ENCODE peak calls at places on chromosomes 4 and X, in five cellular contexts. T is COR-L47; C is tibial artery; I is stimulated activated CD4-positive, alpha-beta T cell treated with anti-CD3 and anti-CD28 coated beads, Interleukin-4, amount 100 ng/mL, for 1 hour; O is cardiac muscle cell. W is an unnamed sample.

GRCh38 chr4:45100936-45101818 is 374.8 kb upstream of the GNPDA2 start:
- DNase-seq in T (no peak), C (no peak), I (no peak), O (no peak), W (no peak)

GRCh38 chr4:1412376-1413220 is 6.4 kb upstream of the NKX1-1 start:
- DNase-seq in T (no peak), C (no peak), I (no peak), O (no peak), W (no peak)

GRCh38 chrX:49664824-49665223 is 31.0 kb downstream of the PAGE1 start:
- DNase-seq in T (no peak), C (no peak), I (no peak), O (no peak), W (no peak)

GRCh38 chr4:71406459-71406963 is 67.7 kb downstream of the SLC4A4 start:
- DNase-seq in T (no peak), C (no peak), I (no peak), O (peak), W (no peak)

GRCh38 chr4:168574581-168575295 is 77.9 kb downstream of the PALLD start:
- DNase-seq in T (no peak), C (no peak), I (no peak), O (no peak), W (no peak)

GRCh38 chrX:56766554-56767412 is 37.7 kb downstream of the NBDY start:
- DNase-seq in T (no peak), C (no peak), I (no peak), O (peak), W (no peak)

GRCh38 chr4:78656968-78657445 is 105.4 kb downstream of the ANXA3 start:
- DNase-seq in T (no peak), C (no peak), I (no peak), O (no peak), W (no peak)

GRCh38 chrX:15714529-15714928 is 23.5 kb upstream of the CA5B start:
- DNase-seq in T (peak), C (peak), I (no peak), O (peak), W (no peak)

GRCh38 chr4:2942037-2942531 is 21.1 kb downstream of the NOP14 start:
- DNase-seq in T (no peak), C (no peak), I (no peak), O (no peak), W (no peak)

GRCh38 chr4:8537041-8537461 is 43.1 kb upstream of the GPR78 start:
- DNase-seq in T (peak), C (peak), I (no peak), O (peak), W (no peak)

GRCh38 chrX:20461576-20461975 is 194.9 kb upstream of the RPS6KA3 start:
- DNase-seq in T (no peak), C (no peak), I (no peak), O (no peak), W (no peak)

GRCh38 chr4:78951862-78952472 is 12.7 kb upstream of the PAQR3 start:
- DNase-seq in T (peak), C (no peak), I (no peak), O (peak), W (no peak)

GRCh38 chr4:139943277-139943676 is 210.7 kb downstream of the MAML3 start:
- DNase-seq in T (no peak), C (no peak), I (no peak), O (peak), W (no peak)

GRCh38 chr4:187667095-187667494 is 328.5 kb upstream of the ZFP42 start:
- DNase-seq in T (no peak), C (no peak), I (no peak), O (no peak), W (no peak)

GRCh38 chrX:153477039-153477438 is 6.7 kb upstream of the HAUS7 start:
- DNase-seq in T (peak), C (peak), I (no peak), O (peak), W (no peak)

W was measured in activated naive CD8-positive, alpha-beta T cell treated with anti-CD3 and anti-CD28 coated beads, Interleukin-2, amount 10 ng/mL, durations not matched to agents 7 days and 5 days.